ENCODE peak calls at places on chromosome 7, in eight cellular contexts. One of them, this sample, is unnamed.

GRCh38 chr7:85185355-85186082 is 1.3 kb downstream of the SEMA3D start:
- DNase-seq in heart left ventricle: peak; percentile 36
- DNase-seq in GM12892: no peak
- DNase-seq in IMR-90: peak; percentile 61
- DNase-seq in ovary: peak; percentile 32
- DNase-seq in spleen: peak; percentile 79
- DNase-seq in body of pancreas: peak; percentile 14
- DNase-seq in A549: peak; percentile 28
- DNase-seq in this sample: peak; percentile 16

GRCh38 chr7:133504825-133505224 is 251.9 kb downstream of the EXOC4 start:
- DNase-seq in heart left ventricle: no peak
- DNase-seq in GM12892: no peak
- DNase-seq in IMR-90: peak; percentile 53
- DNase-seq in ovary: no peak
- DNase-seq in spleen: no peak
- DNase-seq in body of pancreas: no peak
- DNase-seq in A549: no peak
- DNase-seq in this sample: no peak

GRCh38 chr7:115293628-115294236 is 371.8 kb downstream of the MDFIC start:
- DNase-seq in heart left ventricle: no peak
- DNase-seq in GM12892: no peak
- DNase-seq in IMR-90: peak; percentile 53
- DNase-seq in ovary: no peak
- DNase-seq in spleen: no peak
- DNase-seq in body of pancreas: no peak
- DNase-seq in A549: no peak
- DNase-seq in this sample: no peak

GRCh38 chr7:141145630-141145982 is 71.7 kb downstream of the TMEM178B start:
- DNase-seq in heart left ventricle: no peak
- DNase-seq in GM12892: no peak
- DNase-seq in IMR-90: no peak
- DNase-seq in ovary: no peak
- DNase-seq in spleen: no peak
- DNase-seq in body of pancreas: no peak
- DNase-seq in A549: no peak
- DNase-seq in this sample: no peak

GRCh38 chr7:158685727-158686126 is 18.9 kb downstream of the NCAPG2 start:
- DNase-seq in heart left ventricle: no peak
- DNase-seq in GM12892: no peak
- DNase-seq in IMR-90: peak; percentile 33
- DNase-seq in ovary: no peak
- DNase-seq in spleen: no peak
- DNase-seq in body of pancreas: no peak
- DNase-seq in A549: no peak
- DNase-seq in this sample: no peak

GRCh38 chr7:28731092-28731491 is 227.0 kb downstream of the TRIL start:
- DNase-seq in heart left ventricle: no peak
- DNase-seq in GM12892: no peak
- DNase-seq in IMR-90: no peak
- DNase-seq in ovary: no peak
- DNase-seq in spleen: no peak
- DNase-seq in body of pancreas: no peak
- DNase-seq in A549: no peak
- DNase-seq in this sample: no peak

GRCh38 chr7:52233248-52233647 is 802.2 kb upstream of the POM121L12 start:
- DNase-seq in heart left ventricle: no peak
- DNase-seq in GM12892: no peak
- DNase-seq in IMR-90: no peak
- DNase-seq in ovary: no peak
- DNase-seq in spleen: no peak
- DNase-seq in body of pancreas: no peak
- DNase-seq in A549: no peak
- DNase-seq in this sample: no peak

GRCh38 chr7:13021971-13022370 is 334.5 kb downstream of the ARL4A start:
- DNase-seq in heart left ventricle: no peak
- DNase-seq in GM12892: no peak
- DNase-seq in IMR-90: no peak
- DNase-seq in ovary: no peak
- DNase-seq in spleen: no peak
- DNase-seq in body of pancreas: no peak
- DNase-seq in A549: no peak
- DNase-seq in this sample: no peak

GRCh38 chr7:155975490-155975889 is 163.2 kb upstream of the SHH start:
- DNase-seq in heart left ventricle: no peak
- DNase-seq in GM12892: no peak
- DNase-seq in IMR-90: no peak
- DNase-seq in ovary: no peak
- DNase-seq in spleen: peak; percentile 51
- DNase-seq in body of pancreas: no peak
- DNase-seq in A549: no peak
- DNase-seq in this sample: peak; percentile 1

GRCh38 chr7:90111-91063 is 102.0 kb upstream of the FAM20C start:
- DNase-seq in heart left ventricle: no peak
- DNase-seq in GM12892: no peak
- DNase-seq in IMR-90: peak; percentile 83
- DNase-seq in ovary: no peak
- DNase-seq in spleen: no peak
- DNase-seq in body of pancreas: no peak
- DNase-seq in A549: no peak
- DNase-seq in this sample: no peak

GRCh38 chr7:147251924-147252323 is 1135.3 kb downstream of the CNTNAP2 start:
- DNase-seq in heart left ventricle: no peak
- DNase-seq in GM12892: no peak
- DNase-seq in IMR-90: no peak
- DNase-seq in ovary: no peak
- DNase-seq in spleen: no peak
- DNase-seq in body of pancreas: no peak
- DNase-seq in A549: no peak
- DNase-seq in this sample: no peak

GRCh38 chr7:44286182-44286617 is 39.2 kb downstream of the CAMK2B start:
- DNase-seq in heart left ventricle: peak; percentile 68
- DNase-seq in GM12892: no peak
- DNase-seq in IMR-90: no peak
- DNase-seq in ovary: peak; percentile 13
- DNase-seq in spleen: peak; percentile 62
- DNase-seq in body of pancreas: peak; percentile 13
- DNase-seq in A549: no peak
- DNase-seq in this sample: peak; percentile 8

GRCh38 chr7:38398725-38399321 is 125.4 kb upstream of the TARP start:
- DNase-seq in heart left ventricle: no peak
- DNase-seq in GM12892: no peak
- DNase-seq in IMR-90: peak; percentile 48
- DNase-seq in ovary: peak; percentile 31
- DNase-seq in spleen: peak; percentile 91
- DNase-seq in body of pancreas: peak; percentile 67
- DNase-seq in A549: peak; percentile 53
- DNase-seq in this sample: peak; percentile 37

GRCh38 chr7:88357794-88358533 is 51.3 kb upstream of the STEAP4 start:
- DNase-seq in heart left ventricle: no peak
- DNase-seq in GM12892: no peak
- DNase-seq in IMR-90: no peak
- DNase-seq in ovary: no peak
- DNase-seq in spleen: no peak
- DNase-seq in body of pancreas: no peak
- DNase-seq in A549: peak; percentile 38
- DNase-seq in this sample: no peak

GRCh38 chr7:157278791-157279678 is 57.8 kb upstream of the DNAJB6 start:
- DNase-seq in heart left ventricle: peak; percentile 82
- DNase-seq in GM12892: peak; percentile 67
- DNase-seq in IMR-90: no peak
- DNase-seq in ovary: no peak
- DNase-seq in spleen: peak; percentile 90
- DNase-seq in body of pancreas: peak; percentile 57
- DNase-seq in A549: no peak
- DNase-seq in this sample: no peak

GRCh38 chr7:102211590-102212550 is 74.8 kb upstream of the SH2B2 start:
- DNase-seq in heart left ventricle: no peak
- DNase-seq in GM12892: peak; percentile 60
- DNase-seq in IMR-90: no peak
- DNase-seq in ovary: no peak
- DNase-seq in spleen: no peak
- DNase-seq in body of pancreas: no peak
- DNase-seq in A549: no peak
- DNase-seq in this sample: no peak

GRCh38 chr7:140358771-140359095 is 39.6 kb downstream of the SLC37A3 start:
- DNase-seq in heart left ventricle: no peak
- DNase-seq in GM12892: no peak
- DNase-seq in IMR-90: no peak
- DNase-seq in ovary: no peak
- DNase-seq in spleen: peak; percentile 76
- DNase-seq in body of pancreas: no peak
- DNase-seq in A549: no peak
- DNase-seq in this sample: no peak

GRCh38 chr7:66837007-66837406 is 84.0 kb upstream of the TMEM248 start:
- DNase-seq in heart left ventricle: no peak
- DNase-seq in GM12892: no peak
- DNase-seq in IMR-90: peak; percentile 34
- DNase-seq in ovary: no peak
- DNase-seq in spleen: peak; percentile 72
- DNase-seq in body of pancreas: no peak
- DNase-seq in A549: peak; percentile 75
- DNase-seq in this sample: no peak

GRCh38 chr7:113730309-113730955 is 188.4 kb downstream of the PPP1R3A start:
- DNase-seq in heart left ventricle: no peak
- DNase-seq in GM12892: no peak
- DNase-seq in IMR-90: peak; percentile 87
- DNase-seq in ovary: no peak
- DNase-seq in spleen: no peak
- DNase-seq in body of pancreas: no peak
- DNase-seq in A549: no peak
- DNase-seq in this sample: no peak

GRCh38 chr7:81482600-81483186 is 287.2 kb downstream of the HGF start:
- DNase-seq in heart left ventricle: no peak
- DNase-seq in GM12892: no peak
- DNase-seq in IMR-90: peak; percentile 65
- DNase-seq in ovary: no peak
- DNase-seq in spleen: no peak
- DNase-seq in body of pancreas: no peak
- DNase-seq in A549: peak; percentile 57
- DNase-seq in this sample: no peak

DNA sequence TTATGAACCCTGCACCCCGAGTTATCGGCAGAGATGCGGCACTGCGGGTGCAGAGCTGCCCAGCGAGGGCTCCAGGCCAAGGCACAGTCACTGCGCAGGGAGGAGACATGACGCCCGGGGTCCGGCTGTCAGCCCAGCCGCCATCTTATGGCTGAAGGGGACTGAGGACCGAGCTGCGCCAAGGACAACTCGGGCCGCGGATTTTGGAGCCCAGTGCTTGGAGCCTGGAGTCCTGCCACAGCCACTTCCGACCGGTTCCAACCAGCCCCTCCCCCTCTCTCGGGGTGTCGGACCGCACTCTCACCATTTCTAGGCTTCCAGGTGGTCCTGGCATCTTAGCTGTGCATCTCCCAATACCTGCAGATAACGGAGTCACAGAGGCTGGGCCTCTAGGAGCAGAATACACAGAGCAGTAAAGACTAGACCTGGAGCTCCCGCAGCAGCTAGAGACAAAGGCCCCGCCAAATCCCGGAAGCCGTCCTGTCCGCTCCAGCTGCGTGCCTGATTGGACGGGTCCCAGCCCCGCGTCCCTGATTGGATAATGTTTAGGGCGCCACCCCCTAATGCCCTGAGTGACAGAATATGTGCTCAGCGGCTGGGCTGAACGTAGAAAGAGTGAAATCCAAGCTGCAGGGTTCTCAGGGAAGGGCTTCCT is at the start of gene ZNF680:
- DNase-seq in heart left ventricle: peak; percentile 97
- DNase-seq in GM12892: peak; percentile 69
- DNase-seq in IMR-90: peak; percentile 91
- DNase-seq in ovary: peak; percentile 96
- DNase-seq in spleen: peak; percentile 94
- DNase-seq in body of pancreas: peak; percentile 97
- DNase-seq in A549: peak; percentile 95
- DNase-seq in this sample: peak; percentile 96
- TF ChIP-seq POLR2A in heart left ventricle: peak; percentile 29
- TF ChIP-seq POLR2A in GM12892: peak; percentile 83
- TF ChIP-seq POLR2A in IMR-90: peak; percentile 78
- TF ChIP-seq POLR2A in ovary: peak; percentile 70
- TF ChIP-seq POLR2A in spleen: no peak
- TF ChIP-seq POLR2A in body of pancreas: peak; percentile 81
- TF ChIP-seq POLR2A in A549: peak; percentile 51
- TF ChIP-seq POLR2A in this sample: peak; percentile 64

DNA sequence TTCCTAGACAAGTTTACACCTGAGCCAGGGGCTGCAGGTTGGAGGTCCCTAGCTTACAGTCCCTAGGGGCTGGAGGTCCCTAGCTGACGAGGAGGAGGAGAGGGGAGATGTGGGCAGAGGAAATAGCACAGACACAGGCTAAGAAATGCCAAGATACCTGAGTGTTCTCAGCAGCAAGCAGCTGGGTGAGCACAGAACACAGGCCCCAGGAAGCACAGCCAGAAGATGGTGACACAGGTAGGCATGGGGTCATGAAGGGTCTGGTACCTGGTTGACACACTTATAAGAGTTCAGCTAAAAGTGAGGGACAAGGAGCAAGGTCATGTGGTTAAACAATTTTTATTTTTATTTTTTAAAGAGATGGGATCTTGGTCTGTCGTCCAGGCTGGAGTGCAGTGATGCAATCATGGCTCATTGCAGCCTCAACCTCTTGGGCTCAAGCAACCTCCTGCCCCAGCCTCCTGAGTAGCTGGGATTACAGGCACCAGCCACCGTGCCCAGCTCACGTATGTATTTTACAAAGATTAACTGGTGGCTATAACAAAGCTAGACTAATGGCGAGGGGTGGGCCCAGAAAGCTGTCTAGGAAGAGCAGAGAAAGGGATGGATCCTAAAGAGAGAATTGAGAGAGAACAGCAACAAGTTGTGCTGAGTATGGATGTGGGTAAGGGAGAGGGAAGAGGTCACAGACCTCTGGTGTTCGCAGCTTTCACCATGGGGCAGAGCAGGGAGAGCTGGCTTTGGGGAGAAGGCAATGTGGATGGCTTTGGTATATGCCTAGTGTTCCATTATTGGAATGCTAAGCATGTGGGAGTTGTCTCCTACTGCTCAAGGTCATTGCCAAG is 140.3 kb upstream of the KLF14 start:
- DNase-seq in heart left ventricle: no peak
- DNase-seq in GM12892: no peak
- DNase-seq in IMR-90: peak; percentile 13
- DNase-seq in ovary: no peak
- DNase-seq in spleen: no peak
- DNase-seq in body of pancreas: no peak
- DNase-seq in A549: no peak
- DNase-seq in this sample: no peak
- TF ChIP-seq POLR2A in heart left ventricle: no peak
- TF ChIP-seq POLR2A in GM12892: no peak
- TF ChIP-seq POLR2A in IMR-90: no peak
- TF ChIP-seq POLR2A in ovary: no peak
- TF ChIP-seq POLR2A in spleen: no peak
- TF ChIP-seq POLR2A in body of pancreas: no peak
- TF ChIP-seq POLR2A in A549: no peak
- TF ChIP-seq POLR2A in this sample: no peak

GRCh38 chr7:20217193-20217948 is at the start of gene MACC1:
- DNase-seq in heart left ventricle: no peak
- DNase-seq in GM12892: no peak
- DNase-seq in IMR-90: no peak
- DNase-seq in ovary: no peak
- DNase-seq in spleen: peak; percentile 89
- DNase-seq in body of pancreas: peak; percentile 90
- DNase-seq in A549: no peak
- DNase-seq in this sample: no peak
- TF ChIP-seq POLR2A in heart left ventricle: no peak
- TF ChIP-seq POLR2A in GM12892: peak; percentile 60
- TF ChIP-seq POLR2A in IMR-90: no peak
- TF ChIP-seq POLR2A in ovary: no peak
- TF ChIP-seq POLR2A in spleen: no peak
- TF ChIP-seq POLR2A in body of pancreas: peak; percentile 78
- TF ChIP-seq POLR2A in A549: no peak
- TF ChIP-seq POLR2A in this sample: no peak

GRCh38 chr7:124084024-124084423 is 51.2 kb upstream of the TMEM229A start:
- DNase-seq in heart left ventricle: no peak
- DNase-seq in GM12892: no peak
- DNase-seq in IMR-90: no peak
- DNase-seq in ovary: no peak
- DNase-seq in spleen: no peak
- DNase-seq in body of pancreas: no peak
- DNase-seq in A549: no peak
- DNase-seq in this sample: no peak
- TF ChIP-seq POLR2A in heart left ventricle: no peak
- TF ChIP-seq POLR2A in GM12892: no peak
- TF ChIP-seq POLR2A in IMR-90: no peak
- TF ChIP-seq POLR2A in ovary: no peak
- TF ChIP-seq POLR2A in spleen: no peak
- TF ChIP-seq POLR2A in body of pancreas: no peak
- TF ChIP-seq POLR2A in A549: no peak
- TF ChIP-seq POLR2A in this sample: no peak